ENCODE peak calls at places on chromosome 20, in nine cellular contexts. M is mesenteric fat pad; S is Daoy; D is coronary artery; N is AG08396; J is HCEC 1CT; Y is activated CD8-positive, alpha-beta memory T cell treated with anti-CD3 and anti-CD28 coated beads for 24 hours; V is HS-5; O is OCI-LY7. Z is an unnamed sample.

GRCh38 chr20:44644384-44645131 is 6.9 kb downstream of the ADA start:
- DNase-seq in M (no peak), S (no peak), D (no peak), N (no peak), J (no peak), Y (peak), V (no peak), O (peak), Z (peak)

GRCh38 chr20:64228086-64228485 is 27.5 kb upstream of the PCMTD2 start:
- DNase-seq in M (no peak), S (no peak), D (no peak), N (no peak), J (no peak), Y (no peak), V (no peak), O (no peak), Z (no peak)

GRCh38 chr20:47677314-47678129 is 107.8 kb downstream of the SULF2 start:
- DNase-seq in M (peak), S (peak), D (no peak), N (peak), J (no peak), Y (peak), V (no peak), O (peak), Z (peak)

GRCh38 chr20:46998497-46999190 is 104.0 kb downstream of the EYA2 start:
- DNase-seq in M (no peak), S (no peak), D (no peak), N (no peak), J (no peak), Y (no peak), V (no peak), O (no peak), Z (no peak)

GRCh38 chr20:52004720-52005119 is 186.9 kb downstream of the ZFP64 start:
- DNase-seq in M (no peak), S (no peak), D (no peak), N (no peak), J (peak), Y (no peak), V (peak), O (no peak), Z (no peak)

GRCh38 chr20:51529758-51530157 is 12.8 kb downstream of the NFATC2 start:
- DNase-seq in M (no peak), S (no peak), D (no peak), N (no peak), J (no peak), Y (peak), V (no peak), O (peak), Z (no peak)

GRCh38 chr20:64035066-64035932 is 683 bp upstream of the C20orf204 start:
- DNase-seq in M (no peak), S (no peak), D (no peak), N (no peak), J (no peak), Y (peak), V (no peak), O (no peak), Z (no peak)

GRCh38 chr20:47118641-47119040 is 224.0 kb downstream of the EYA2 start:
- DNase-seq in M (no peak), S (no peak), D (no peak), N (no peak), J (no peak), Y (no peak), V (no peak), O (no peak), Z (no peak)

GRCh38 chr20:991850-992249 is 10.3 kb downstream of the RSPO4 start:
- DNase-seq in M (no peak), S (peak), D (no peak), N (no peak), J (no peak), Y (no peak), V (no peak), O (peak), Z (no peak)

GRCh38 chr20:25496968-25497401 is 88.3 kb downstream of the NINL start:
- DNase-seq in M (no peak), S (peak), D (no peak), N (no peak), J (peak), Y (no peak), V (no peak), O (no peak), Z (no peak)

Z was measured in dermis blood vessel endothelial cell.